ENCODE peak calls at places on chromosomes 5 and 9, in ten cellular contexts. Q is astrocyte of the cerebellum, I is uterus, A is H9, K is AG09309, T is upper lobe of left lung, L is left ventricle myocardium inferior, F is fibroblast of the aortic adventitia, O is GM12865, C is fibroblast of pulmonary artery. W is an unnamed sample.
A peak's percentile ranks its signal among the peaks of the same experiment; 100 is the strongest.

GRCh38 chr9:128333368-128333969 is 6.9 kb upstream of the SLC27A4 start:
- DNase-seq in Q (no peak), I (no peak), A (no peak), K (no peak), T (no peak), L (no peak), F (no peak), O (no peak), C (no peak), W (no peak)

GRCh38 chr5:157571357-157571827 is 4.2 kb downstream of the ADAM19 start:
- DNase-seq in Q (peak; percentile 70), I (no peak), A (no peak), K (no peak), T (peak; percentile 40), L (no peak), F (peak; percentile 55), O (peak; percentile 87), C (peak; percentile 46), W (no peak)

GRCh38 chr9:34500623-34501267 is 22.0 kb downstream of the ENHO start:
- DNase-seq in Q (peak; percentile 9), I (peak; percentile 57), A (peak; percentile 72), K (no peak), T (peak; percentile 60), L (peak; percentile 48), F (peak; percentile 47), O (peak; percentile 70), C (peak; percentile 48), W (no peak)

GRCh38 chr5:32531885-32532520 is 53.4 kb upstream of the SUB1 start:
- DNase-seq in Q (no peak), I (no peak), A (peak; percentile 61), K (no peak), T (no peak), L (no peak), F (peak; percentile 45), O (peak; percentile 74), C (peak; percentile 53), W (no peak)

GRCh38 chr9:101458955-101459631 is 23.5 kb upstream of the ALDOB start:
- DNase-seq in Q (peak; percentile 77), I (no peak), A (peak; percentile 83), K (peak; percentile 57), T (no peak), L (no peak), F (peak; percentile 86), O (peak; percentile 63), C (peak; percentile 83), W (peak; percentile 56)

GRCh38 chr5:10507575-10508024 is 56.3 kb upstream of the ANKRD33B start:
- DNase-seq in Q (no peak), I (peak; percentile 20), A (no peak), K (no peak), T (no peak), L (no peak), F (peak; percentile 36), O (no peak), C (no peak), W (no peak)

GRCh38 chr9:127762111-127762676 is 16.3 kb downstream of the SH2D3C start:
- DNase-seq in Q (no peak), I (no peak), A (no peak), K (no peak), T (peak; percentile 69), L (peak; percentile 76), F (no peak), O (no peak), C (no peak), W (no peak)

GRCh38 chr9:20209421-20210340 is 412.6 kb downstream of the MLLT3 start:
- DNase-seq in Q (no peak), I (no peak), A (no peak), K (no peak), T (no peak), L (no peak), F (no peak), O (peak; percentile 36), C (no peak), W (no peak)

GRCh38 chr5:55042886-55043285 is 18.8 kb downstream of the GZMK start:
- DNase-seq in Q (no peak), I (no peak), A (no peak), K (no peak), T (no peak), L (no peak), F (peak; percentile 34), O (no peak), C (no peak), W (no peak)

GRCh38 chr9:72156586-72156985 is 7.3 kb downstream of the GDA start:
- DNase-seq in Q (no peak), I (no peak), A (no peak), K (no peak), T (no peak), L (no peak), F (no peak), O (no peak), C (no peak), W (no peak)

GRCh38 chr5:57407391-57407790 is 75.2 kb downstream of the ACTBL2 start:
- DNase-seq in Q (no peak), I (no peak), A (no peak), K (no peak), T (no peak), L (no peak), F (no peak), O (no peak), C (no peak), W (no peak)
- TF ChIP-seq CTCF in Q (no peak), I (no peak), A (no peak), K (no peak), T (no peak), L (no peak), F (no peak), O (no peak), C (no peak), W (no peak)

GRCh38 chr5:177367323-177367848 is 9.7 kb downstream of the RGS14 start:
- DNase-seq in Q (no peak), I (no peak), A (no peak), K (no peak), T (no peak), L (no peak), F (no peak), O (no peak), C (no peak), W (no peak)
- TF ChIP-seq CTCF in Q (no peak), I (peak; percentile 16), A (peak; percentile 14), K (no peak), T (no peak), L (no peak), F (peak; percentile 1), O (no peak), C (no peak), W (peak; percentile 12)

DNA sequence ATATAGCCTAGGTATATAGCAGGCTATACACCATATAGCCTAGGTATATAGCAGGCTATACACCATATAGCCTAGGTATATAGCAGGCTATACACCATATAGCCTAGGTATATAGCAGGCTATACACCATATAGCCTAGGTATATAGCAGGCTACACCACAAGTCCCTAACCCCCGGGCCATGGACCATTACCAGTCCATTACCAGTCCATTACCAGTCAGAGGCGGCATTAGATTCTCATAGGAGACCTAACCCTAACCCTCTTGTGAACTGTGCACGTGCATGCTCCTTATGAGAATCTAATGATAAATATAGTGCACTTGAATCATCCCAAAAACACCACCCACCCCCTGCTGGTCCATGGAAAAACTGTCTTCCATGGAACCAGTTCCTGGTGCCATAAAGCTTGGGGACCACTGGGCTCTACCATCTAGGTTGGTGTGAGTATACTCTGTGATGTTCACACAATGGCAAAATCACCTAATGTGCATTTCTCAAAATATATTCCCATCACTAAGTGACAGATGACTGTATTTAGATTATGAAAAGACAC is 4.7 kb downstream of the PLIN2 start:
- DNase-seq in Q (no peak), I (no peak), A (no peak), K (no peak), T (no peak), L (no peak), F (no peak), O (no peak), C (no peak), W (no peak)
- TF ChIP-seq CTCF in Q (no peak), I (no peak), A (no peak), K (no peak), T (no peak), L (no peak), F (peak; percentile 18), O (no peak), C (peak; percentile 28), W (no peak)

DNA sequence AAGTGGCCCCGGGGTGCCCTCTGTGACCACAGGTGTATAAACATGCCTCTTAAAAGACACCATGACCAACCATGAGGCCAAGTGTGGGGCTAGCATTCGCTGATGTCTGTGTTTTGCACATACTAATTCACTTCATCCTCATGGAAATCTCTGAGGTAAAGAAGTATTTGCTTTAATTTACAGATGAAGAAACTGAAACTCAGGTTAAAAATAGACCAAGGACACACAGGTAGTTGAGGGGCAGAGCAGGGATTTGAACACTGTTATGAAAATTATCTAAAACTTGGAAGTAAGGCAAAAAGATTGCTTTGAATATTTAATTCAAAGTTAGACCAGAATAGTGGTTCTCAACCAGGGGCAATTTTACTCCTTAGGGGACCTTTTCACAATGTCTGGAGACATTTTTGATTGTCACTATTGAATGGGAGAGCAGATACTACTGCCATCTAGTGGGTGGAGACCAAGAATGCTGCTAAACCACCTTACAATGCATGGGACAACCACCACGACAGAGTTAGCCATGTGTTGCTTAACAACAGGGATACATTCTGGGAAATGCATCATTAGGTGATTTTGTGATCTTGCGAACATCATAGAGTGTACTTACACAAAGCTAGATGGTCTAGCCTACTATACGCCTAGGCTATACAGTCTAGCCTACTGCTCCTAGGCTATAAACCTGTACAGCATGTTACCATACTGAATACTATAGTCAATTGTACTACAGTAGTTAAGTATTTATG is 8.0 kb upstream of the FXN start:
- DNase-seq in Q (no peak), I (no peak), A (peak; percentile 49), K (no peak), T (peak; percentile 34), L (no peak), F (peak; percentile 51), O (peak; percentile 78), C (peak; percentile 67), W (no peak)
- TF ChIP-seq CTCF in Q (peak; percentile 81), I (peak; percentile 49), A (peak; percentile 85), K (peak; percentile 77), T (peak; percentile 78), L (peak; percentile 84), F (peak; percentile 78), O (peak; percentile 87), C (peak; percentile 92), W (peak; percentile 85)

GRCh38 chr9:97895695-97896332 is 26.5 kb downstream of the TRMO start:
- DNase-seq in Q (no peak), I (no peak), A (peak; percentile 81), K (no peak), T (no peak), L (no peak), F (peak; percentile 27), O (peak; percentile 20), C (no peak), W (no peak)
- TF ChIP-seq CTCF in Q (no peak), I (no peak), A (peak; percentile 58), K (peak; percentile 19), T (no peak), L (no peak), F (no peak), O (peak; percentile 22), C (peak; percentile 15), W (no peak)

GRCh38 chr9:136630662-136630992 is 32.1 kb upstream of the EGFL7 start:
- DNase-seq in Q (no peak), I (no peak), A (no peak), K (no peak), T (no peak), L (no peak), F (no peak), O (no peak), C (no peak), W (no peak)
- TF ChIP-seq CTCF in Q (no peak), I (no peak), A (no peak), K (no peak), T (no peak), L (no peak), F (no peak), O (no peak), C (no peak), W (no peak)

W was measured in AG09319.